ENCODE peak calls at places on chromosome 18, in six cellular contexts. L, Q, C, H, T and V are unnamed samples.

GRCh38 chr18:65725421-65726050 is 25.3 kb upstream of the CDH7 start:
- DNase-seq in C (no peak), Q (no peak), L (no peak), T (peak), H (no peak), V (no peak)

GRCh38 chr18:44464401-44465185 is 216.1 kb upstream of the SETBP1 start:
- DNase-seq in H (no peak), L (no peak), C (no peak), T (no peak), Q (peak), V (no peak)

GRCh38 chr18:35938158-35938557 is 34.3 kb upstream of the RMP24 start:
- DNase-seq in Q (peak), H (no peak), C (no peak), T (no peak), L (peak), V (no peak)

GRCh38 chr18:48743046-48743445 is 204.2 kb downstream of the CTIF start:
- DNase-seq in H (peak), T (no peak), Q (peak), C (no peak), L (peak), V (no peak)

GRCh38 chr18:32771169-32771751 is 1.6 kb downstream of the KLHL14 start:
- DNase-seq in C (peak), T (no peak), Q (no peak), L (no peak), H (no peak), V (peak)

GRCh38 chr18:3857544-3857943 is 407.6 kb downstream of the TGIF1 start:
- DNase-seq in H (no peak), C (no peak), L (peak), Q (no peak), T (no peak), V (no peak)

GRCh38 chr18:78814321-78814720 is 165.3 kb upstream of the SALL3 start:
- DNase-seq in T (no peak), L (no peak), Q (no peak), C (no peak), H (no peak), V (no peak)

GRCh38 chr18:12296087-12296403 is 12.0 kb upstream of the TUBB6 start:
- DNase-seq in T (no peak), C (no peak), L (peak), H (no peak), Q (peak), V (no peak)

GRCh38 chr18:10490401-10491289 is 35.2 kb upstream of the NAPG start:
- DNase-seq in L (no peak), H (no peak), C (peak), T (no peak), Q (no peak), V (peak)

GRCh38 chr18:40851014-40851429 is 1104.0 kb upstream of the PIK3C3 start:
- DNase-seq in C (no peak), H (no peak), T (no peak), L (peak), Q (peak), V (no peak)

GRCh38 chr18:49581369-49581768 is 19.5 kb downstream of the LIPG start:
- DNase-seq in Q (no peak), L (no peak), H (no peak), T (no peak), C (no peak), V (no peak)

GRCh38 chr18:12518326-12518725 is 110.6 kb downstream of the PRELID3A start:
- DNase-seq in H (no peak), L (peak), Q (no peak), T (no peak), C (no peak), V (no peak)

GRCh38 chr18:26082475-26082874 is 7.9 kb downstream of the SS18 start:
- DNase-seq in T (no peak), L (peak), H (no peak), Q (no peak), C (no peak), V (no peak)

GRCh38 chr18:1466035-1466434 is 561.4 kb downstream of the ADCYAP1 start:
- DNase-seq in C (no peak), T (no peak), H (no peak), Q (no peak), L (no peak), V (no peak)

GRCh38 chr18:77249583-77250500 is at the start of gene GALR1:
- DNase-seq in C (no peak), L (no peak), Q (peak), T (no peak), H (no peak), V (peak)

GRCh38 chr18:42437646-42438045 is 482.6 kb downstream of the PIK3C3 start:
- DNase-seq in L (no peak), T (no peak), H (peak), C (no peak), Q (no peak), V (no peak)

GRCh38 chr18:28439870-28440269 is 262.9 kb upstream of the CDH2 start:
- DNase-seq in Q (no peak), T (no peak), L (no peak), H (no peak), C (no peak), V (no peak)

GRCh38 chr18:32930695-32931301 is 158.0 kb upstream of the KLHL14 start:
- DNase-seq in C (peak), Q (peak), H (no peak), L (peak), T (no peak), V (peak)

GRCh38 chr18:49921278-49922037 is 108.1 kb upstream of the ACAA2 start:
- DNase-seq in C (no peak), T (no peak), Q (no peak), L (no peak), H (no peak), V (no peak)

GRCh38 chr18:23740105-23740830 is 51.0 kb downstream of the LAMA3 start:
- DNase-seq in C (no peak), Q (peak), T (no peak), H (no peak), L (no peak), V (no peak)

GRCh38 chr18:50011813-50012445 is 183.0 kb downstream of the MYO5B start:
- DNase-seq in L (peak), H (no peak), Q (peak), C (no peak), T (no peak), V (no peak)

GRCh38 chr18:36663312-36663711 is 165.5 kb downstream of the TPGS2 start:
- DNase-seq in H (no peak), T (no peak), L (peak), Q (no peak), C (no peak), V (no peak)

GRCh38 chr18:28123401-28124030 is 53.4 kb downstream of the CDH2 start:
- DNase-seq in Q (no peak), L (no peak), C (no peak), T (no peak), H (no peak), V (no peak)

GRCh38 chr18:77049938-77050337 is 82.6 kb downstream of the MBP start:
- DNase-seq in L (no peak), Q (peak), T (no peak), C (no peak), H (no peak), V (no peak)

GRCh38 chr18:48538531-48539405 is at the start of gene CTIF:
- DNase-seq in T (peak), H (peak), Q (peak), C (peak), L (peak), V (peak)

GRCh38 chr18:5556317-5556974 is 12.6 kb upstream of the EPB41L3 start:
- DNase-seq in H (peak), L (peak), C (no peak), Q (no peak), T (no peak), V (no peak)
- TF ChIP-seq CTCF in H (no peak), L (peak), C (no peak), Q (no peak), T (no peak), V (no peak)

DNA sequence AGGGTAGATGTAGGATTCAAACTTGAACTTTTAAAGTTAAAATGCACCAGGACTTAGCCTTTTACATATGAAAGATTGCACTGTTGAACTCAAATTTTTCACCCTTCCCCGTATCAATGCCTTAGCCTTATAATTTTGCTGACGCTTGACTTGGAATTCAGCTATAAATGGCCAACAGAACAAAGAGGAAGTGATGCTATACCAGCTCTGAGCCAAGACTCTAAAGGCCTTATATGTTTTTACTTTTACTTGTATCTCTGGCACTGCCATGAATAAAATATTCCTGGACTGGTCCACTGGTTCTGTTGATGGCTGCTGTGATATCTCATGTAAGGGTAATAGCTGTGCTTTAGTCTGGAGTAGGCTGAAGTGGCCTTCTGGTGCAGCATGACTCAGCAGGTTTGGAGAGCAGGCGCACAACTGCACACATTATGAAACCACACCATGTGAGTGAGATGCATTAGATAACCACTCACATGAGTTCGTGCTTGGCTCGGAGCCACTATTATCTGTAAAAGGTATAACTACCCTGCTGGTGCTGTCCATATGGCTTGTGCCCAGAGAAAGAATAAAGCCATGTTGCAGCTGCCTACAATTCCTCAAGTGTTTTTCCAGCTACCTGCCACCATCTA is 8.4 kb upstream of the IER3IP1 start:
- DNase-seq in L (peak), H (no peak), T (peak), C (no peak), Q (peak), V (no peak)
- TF ChIP-seq CTCF in L (no peak), H (no peak), T (no peak), C (no peak), Q (no peak), V (no peak)

GRCh38 chr18:38539871-38540270 is 974.3 kb upstream of the CELF4 start:
- DNase-seq in Q (no peak), T (no peak), L (no peak), C (no peak), H (no peak), V (no peak)

GRCh38 chr18:38539373-38539772 is 973.8 kb upstream of the CELF4 start:
- DNase-seq in T (no peak), C (no peak), L (no peak), Q (no peak), H (no peak), V (no peak)

DNA sequence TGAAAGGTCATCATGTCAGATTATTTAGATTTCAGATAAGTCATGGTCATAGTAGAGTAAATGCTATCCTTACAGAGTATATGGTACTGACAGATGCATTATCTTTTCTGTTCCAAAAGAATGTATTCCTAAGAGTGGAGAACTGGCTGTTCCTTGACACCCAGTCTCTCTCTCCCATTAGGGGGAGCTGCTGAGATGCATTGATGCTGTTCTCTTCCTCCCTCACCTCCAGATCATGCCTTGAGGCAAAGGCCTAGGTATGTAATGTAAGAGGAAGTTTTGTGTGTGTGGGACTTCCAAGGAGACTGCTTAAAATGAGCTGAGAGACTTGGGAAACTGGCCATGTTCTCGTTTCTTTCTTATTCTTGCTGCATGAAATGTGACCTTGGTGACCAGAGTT is 979.5 kb upstream of the CELF4 start:
- DNase-seq in H (no peak), T (no peak), Q (peak), L (no peak), C (peak), V (peak)
- TF ChIP-seq CTCF in H (no peak), T (no peak), Q (peak), L (no peak), C (peak), V (peak)

GRCh38 chr18:13912601-13913000 is 2.7 kb downstream of the MC2R start:
- DNase-seq in C (no peak), Q (no peak), L (no peak), H (no peak), T (no peak), V (no peak)

GRCh38 chr18:13909141-13909540 is 6.2 kb downstream of the MC2R start:
- DNase-seq in H (no peak), Q (no peak), C (no peak), L (no peak), T (no peak), V (no peak)

GRCh38 chr18:13910501-13910900 is 4.8 kb downstream of the MC2R start:
- DNase-seq in Q (no peak), C (no peak), H (no peak), T (no peak), L (no peak), V (no peak)

GRCh38 chr18:13910986-13911385 is 4.3 kb downstream of the MC2R start:
- DNase-seq in H (no peak), Q (no peak), T (no peak), L (no peak), C (no peak), V (no peak)

DNA sequence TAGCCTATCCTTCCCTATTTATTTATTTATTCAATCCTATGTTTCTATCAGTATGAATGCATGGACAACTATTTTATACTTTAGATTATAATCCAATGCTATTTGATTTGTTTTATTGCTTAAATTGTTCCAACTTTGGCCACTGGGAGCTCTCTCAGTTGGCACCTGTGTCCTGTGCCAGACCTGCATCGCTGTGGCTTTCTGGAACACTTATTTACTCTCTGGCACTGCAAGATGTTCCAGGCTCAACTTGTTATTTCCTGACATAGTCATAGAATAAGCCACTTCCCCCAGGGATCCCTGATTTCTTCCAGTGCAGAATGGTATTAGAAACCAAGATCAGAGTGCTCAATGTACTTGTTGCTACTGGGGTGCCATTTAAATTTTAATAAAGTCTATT is 5.8 kb downstream of the MC2R start:
- DNase-seq in L (no peak), H (no peak), Q (no peak), T (no peak), C (no peak), V (no peak)
- TF ChIP-seq CTCF in L (no peak), H (no peak), Q (no peak), T (no peak), C (no peak), V (no peak)

DNA sequence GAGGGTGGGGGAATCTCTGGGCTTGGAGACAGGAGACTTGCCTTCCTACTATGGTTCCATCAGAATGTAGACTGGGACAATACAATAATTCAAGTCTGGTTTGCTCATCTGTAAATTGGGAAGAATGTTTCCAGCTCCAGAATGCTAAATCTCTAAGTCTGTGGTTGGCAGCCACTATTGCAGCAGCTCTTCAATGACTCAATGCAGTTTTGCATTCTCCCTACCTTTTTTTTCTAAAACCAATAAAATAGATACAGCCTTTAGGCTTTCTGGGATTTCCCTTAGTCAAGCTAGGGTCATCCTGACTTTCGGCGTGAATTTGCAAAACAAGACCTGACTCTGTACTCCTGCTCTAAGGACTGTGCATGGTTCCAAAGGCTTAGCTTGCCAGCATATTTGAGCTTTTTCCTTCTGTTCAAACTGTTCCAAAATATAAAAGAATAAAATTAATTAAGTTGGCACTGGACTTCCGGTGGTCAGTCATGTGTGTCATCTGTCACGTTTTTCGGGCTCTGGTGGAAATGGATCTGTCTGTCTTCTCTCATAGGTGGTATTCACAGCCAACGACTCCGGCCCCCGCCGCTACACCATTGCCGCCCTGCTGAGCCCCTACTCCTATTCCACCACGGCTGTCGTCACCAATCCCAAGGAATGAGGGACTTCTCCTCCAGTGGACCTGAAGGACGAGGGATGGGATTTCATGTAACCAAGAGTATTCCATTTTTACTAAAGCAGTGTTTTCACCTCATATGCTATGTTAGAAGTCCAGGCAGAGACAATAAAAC is 6.5 kb downstream of the TTR start:
- DNase-seq in C (no peak), L (no peak), Q (no peak), T (no peak), H (no peak), V (no peak)
- TF ChIP-seq CTCF in C (no peak), L (no peak), Q (no peak), T (no peak), H (no peak), V (no peak)

GRCh38 chr18:9182852-9183399 is 46.3 kb downstream of the ANKRD12 start:
- DNase-seq in L (no peak), H (no peak), C (no peak), Q (no peak), T (no peak), V (no peak)
- TF ChIP-seq CTCF in L (no peak), H (no peak), C (no peak), Q (no peak), T (no peak), V (no peak)

DNA sequence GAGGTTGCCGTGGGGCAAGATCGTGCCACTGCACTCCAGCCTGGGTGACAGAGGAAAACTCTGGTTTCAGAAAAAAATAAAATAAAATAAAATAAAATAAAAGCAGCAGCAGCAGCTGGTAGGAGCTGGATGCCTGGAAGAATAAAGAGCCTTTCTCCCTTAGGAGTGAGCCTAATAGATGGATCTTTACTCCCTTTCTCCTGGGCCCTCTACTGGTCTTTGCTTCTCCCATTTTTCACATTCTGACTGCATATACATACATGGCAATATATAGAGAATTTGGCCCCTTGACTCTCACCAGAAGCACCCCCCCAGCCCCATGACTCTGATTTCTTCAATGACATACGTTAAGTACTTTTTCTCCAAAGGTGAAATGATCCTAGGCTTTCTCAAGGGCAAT is 9.8 kb upstream of the MALT1 start:
- DNase-seq in Q (no peak), C (no peak), L (peak), T (no peak), H (no peak), V (no peak)
- TF ChIP-seq CTCF in Q (no peak), C (no peak), L (peak), T (no peak), H (peak), V (peak)

DNA sequence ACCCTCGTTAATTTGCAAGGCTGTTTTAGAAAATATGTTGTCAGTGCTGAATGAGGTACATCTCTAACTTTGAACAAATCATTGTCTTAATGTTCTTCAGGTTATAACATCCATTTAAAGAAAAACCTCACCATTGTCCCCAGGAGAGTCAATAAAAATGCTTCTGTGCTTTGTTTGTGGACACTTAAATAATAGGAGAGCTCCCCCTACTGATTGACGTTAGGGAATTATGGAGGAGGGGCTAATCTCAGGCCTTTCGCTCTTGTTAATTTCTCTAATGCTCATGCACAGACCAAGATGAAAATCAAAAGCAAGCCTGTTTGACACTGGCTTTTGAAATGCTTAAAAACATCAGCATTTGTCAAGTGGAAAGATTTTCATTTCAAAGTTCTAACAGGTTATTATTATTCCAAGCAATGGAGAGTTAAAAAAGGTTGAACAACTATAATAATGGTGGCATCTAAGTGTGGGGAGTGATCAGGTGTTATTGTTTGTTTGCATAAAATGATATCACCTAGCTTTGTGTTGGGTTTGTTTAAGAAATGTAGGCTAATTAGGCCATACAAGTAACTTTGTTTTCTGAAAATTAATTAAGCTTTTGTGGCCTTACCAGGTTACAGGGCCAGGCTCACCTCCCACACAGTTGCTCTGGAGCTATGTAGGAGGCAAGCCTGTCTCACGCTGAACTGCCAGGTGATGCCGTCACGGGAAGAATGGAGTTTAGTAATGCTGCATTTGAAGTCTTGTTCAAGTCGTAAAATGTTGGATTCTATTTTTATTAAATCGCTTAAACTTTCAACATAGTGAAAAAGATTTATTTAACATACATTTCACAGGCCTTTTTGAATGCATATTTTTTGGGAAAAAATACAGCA is 51.7 kb upstream of the SMIM21 start:
- DNase-seq in Q (peak), C (peak), L (peak), T (no peak), H (no peak), V (peak)
- TF ChIP-seq CTCF in Q (peak), C (peak), L (peak), T (peak), H (peak), V (peak)

GRCh38 chr18:56323673-56324072 is 314.7 kb downstream of the TXNL1 start:
- DNase-seq in Q (no peak), H (no peak), C (no peak), T (no peak), L (no peak), V (no peak)
- TF ChIP-seq CTCF in Q (no peak), H (no peak), C (no peak), T (no peak), L (no peak), V (no peak)

GRCh38 chr18:62182220-62182619 is 4.6 kb downstream of the PIGN start:
- DNase-seq in H (no peak), Q (no peak), T (no peak), L (no peak), C (no peak), V (no peak)
- TF ChIP-seq CTCF in H (no peak), Q (no peak), T (no peak), L (no peak), C (no peak), V (no peak)